ENCODE peak calls at places on chromosome 22, in five cellular contexts. R, I, W, E and K are unnamed samples.

GRCh38 chr22:18971321-18971751 is 35.2 kb upstream of the PRODH start:
- DNase-seq in R (no peak), E (peak), I (no peak), W (no peak), K (no peak)

GRCh38 chr22:26684173-26684572 is 26.8 kb downstream of the MIAT start:
- DNase-seq in I (no peak), W (no peak), E (no peak), R (no peak), K (no peak)

GRCh38 chr22:50148991-50149721 is 21.4 kb upstream of the PANX2 start:
- DNase-seq in R (no peak), E (no peak), I (peak), W (peak), K (peak)

GRCh38 chr22:43142881-43143562 is at the start of gene MCAT:
- DNase-seq in R (peak), E (peak), W (peak), I (peak), K (peak)

GRCh38 chr22:41834005-41834975 is 1.4 kb downstream of the SREBF2 start:
- DNase-seq in I (no peak), W (no peak), R (no peak), E (no peak), K (no peak)

GRCh38 chr22:49838771-49839717 is 11.4 kb upstream of the BRD1 start:
- DNase-seq in W (no peak), R (no peak), I (peak), E (peak), K (peak)

GRCh38 chr22:36162127-36163034 is 1.8 kb upstream of the APOL3 start:
- DNase-seq in W (no peak), E (no peak), I (no peak), R (no peak), K (no peak)

GRCh38 chr22:27164781-27165503 is 507.6 kb downstream of the MIAT start:
- DNase-seq in R (no peak), W (no peak), I (no peak), E (no peak), K (no peak)

GRCh38 chr22:48844096-48844675 is 983.5 kb downstream of the BRD1 start:
- DNase-seq in R (no peak), W (no peak), E (no peak), I (no peak), K (no peak)

GRCh38 chr22:24106385-24107381 is 74.6 kb upstream of the SUSD2 start:
- DNase-seq in E (no peak), W (no peak), I (peak), R (no peak), K (peak)

GRCh38 chr22:24109649-24110048 is 71.6 kb upstream of the SUSD2 start:
- DNase-seq in R (no peak), I (no peak), E (no peak), W (no peak), K (no peak)

GRCh38 chr22:24105661-24106060 is 75.6 kb upstream of the SUSD2 start:
- DNase-seq in I (peak), E (no peak), W (no peak), R (no peak), K (no peak)

GRCh38 chr22:24107668-24108067 is 73.6 kb upstream of the SUSD2 start:
- DNase-seq in E (peak), I (peak), R (peak), W (no peak), K (no peak)

GRCh38 chr22:24108073-24108472 is 73.2 kb upstream of the SUSD2 start:
- DNase-seq in E (no peak), W (no peak), I (no peak), R (no peak), K (no peak)
- TF ChIP-seq CTCF in E (no peak), W (no peak), I (no peak), R (no peak), K (no peak)

GRCh38 chr22:32621656-32622003 is 147.0 kb downstream of the FBXO7 start:
- DNase-seq in W (no peak), R (no peak), E (no peak), I (no peak), K (no peak)

GRCh38 chr22:32622004-32622761 is 147.6 kb downstream of the FBXO7 start:
- DNase-seq in R (peak), I (no peak), E (peak), W (no peak), K (no peak)

GRCh38 chr22:32619614-32620426 is 145.2 kb downstream of the FBXO7 start:
- DNase-seq in I (no peak), W (peak), E (peak), R (peak), K (no peak)

GRCh38 chr22:32622762-32623147 is 148.1 kb downstream of the FBXO7 start:
- DNase-seq in W (no peak), E (no peak), R (no peak), I (no peak), K (no peak)

DNA sequence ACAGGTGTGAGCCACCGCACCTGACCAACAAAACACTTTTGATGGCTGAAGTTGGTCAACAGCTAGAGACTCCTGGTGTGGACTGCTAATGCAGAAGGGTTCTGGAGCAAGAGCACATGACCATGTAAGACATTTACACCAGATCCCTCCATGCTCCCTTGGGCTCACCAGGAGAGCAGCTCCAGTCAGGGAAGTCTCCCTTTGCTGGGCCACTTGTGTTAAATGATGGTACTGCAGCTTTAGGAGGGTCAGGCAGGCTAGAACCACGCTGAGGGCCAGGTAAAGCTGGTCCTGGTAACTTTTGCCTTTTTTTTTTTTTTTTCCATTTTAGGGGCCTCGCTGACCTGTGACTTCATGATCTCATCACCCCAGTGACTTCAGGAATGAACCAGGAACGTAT is 146.4 kb downstream of the FBXO7 start:
- DNase-seq in W (peak), R (no peak), I (no peak), E (no peak), K (no peak)
- TF ChIP-seq CTCF in W (no peak), R (no peak), I (no peak), E (no peak), K (no peak)

DNA sequence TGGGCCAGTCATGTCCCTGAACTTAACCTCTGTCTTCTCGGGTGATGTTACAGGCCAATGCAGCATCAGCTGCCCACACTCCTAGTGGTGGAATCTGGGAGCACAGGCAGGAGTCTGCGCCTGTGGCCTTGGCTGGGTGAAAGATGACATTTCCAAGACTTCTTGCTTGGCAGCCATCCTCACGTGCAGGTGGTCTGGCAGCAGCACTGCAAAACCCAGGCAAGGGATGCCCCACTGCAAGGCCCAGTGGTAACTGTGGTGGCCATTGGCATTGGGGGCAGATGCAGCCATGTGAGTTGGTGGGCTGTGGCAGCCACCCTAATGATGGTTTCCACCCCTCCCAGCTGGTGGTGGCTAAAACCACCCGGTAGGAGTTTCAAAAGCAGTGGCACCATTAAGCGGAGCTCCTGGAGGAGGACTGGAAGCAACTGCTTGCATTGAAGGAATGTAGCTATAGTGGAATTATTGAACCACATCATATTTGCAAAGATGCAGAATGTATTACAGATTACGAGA is 120.5 kb upstream of the TOP3B start:
- DNase-seq in R (no peak), E (no peak), W (peak), I (no peak), K (no peak)
- TF ChIP-seq CTCF in R (no peak), E (peak), W (no peak), I (peak), K (no peak)

DNA sequence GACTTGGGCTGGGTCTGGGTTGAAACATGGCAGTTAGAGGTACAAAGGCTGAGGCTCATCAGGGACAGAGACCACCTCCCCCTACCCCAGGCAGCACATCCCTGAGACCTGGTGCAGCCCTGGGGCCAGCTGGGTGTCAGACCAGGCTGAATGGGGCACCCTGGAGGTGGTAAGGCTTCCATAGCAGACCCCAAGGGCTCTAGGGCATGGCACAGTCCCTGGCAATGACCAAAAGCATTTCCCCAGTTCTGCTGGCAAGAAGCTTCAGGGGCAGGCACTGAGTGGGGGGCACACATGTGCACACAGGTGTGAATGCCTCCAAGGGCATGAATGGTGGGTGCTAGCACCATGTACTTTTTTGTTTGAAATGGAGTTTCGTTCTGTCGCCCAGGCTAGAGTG is 19.9 kb downstream of the TANGO2 start:
- DNase-seq in R (no peak), W (no peak), E (no peak), I (no peak), K (no peak)
- TF ChIP-seq CTCF in R (no peak), W (no peak), E (no peak), I (no peak), K (no peak)

GRCh38 chr22:46633334-46633890 is 13.2 kb downstream of the GRAMD4 start:
- DNase-seq in R (no peak), I (no peak), W (no peak), E (peak), K (no peak)
- TF ChIP-seq CTCF in R (no peak), I (no peak), W (no peak), E (no peak), K (no peak)